ENCODE peak calls at places on chromosomes 16 and 17, in four cellular contexts. One of them, this sample, is unnamed.

GRCh38 chr17:46841561-46842379 is 9.6 kb upstream of the WNT9B start:
- DNase-seq in endothelial cell: peak; percentile 73
- DNase-seq in lower leg skin: no peak
- DNase-seq in fibroblast of villous mesenchyme: no peak
- DNase-seq in this sample: no peak

GRCh38 chr17:13568746-13569739 is 32.7 kb downstream of the HS3ST3A1 start:
- DNase-seq in endothelial cell: no peak
- DNase-seq in lower leg skin: no peak
- DNase-seq in fibroblast of villous mesenchyme: no peak
- DNase-seq in this sample: no peak

GRCh38 chr16:57277586-57277985 is 6.9 kb downstream of the PLLP start:
- DNase-seq in endothelial cell: no peak
- DNase-seq in lower leg skin: no peak
- DNase-seq in fibroblast of villous mesenchyme: peak; percentile 77
- DNase-seq in this sample: no peak

GRCh38 chr16:48609453-48610023 is 442 bp downstream of the N4BP1 start:
- DNase-seq in endothelial cell: no peak
- DNase-seq in lower leg skin: no peak
- DNase-seq in fibroblast of villous mesenchyme: peak; percentile 62
- DNase-seq in this sample: no peak

GRCh38 chr17:312476-313148 is 40.0 kb downstream of the RPH3AL start:
- DNase-seq in endothelial cell: no peak
- DNase-seq in lower leg skin: no peak
- DNase-seq in fibroblast of villous mesenchyme: no peak
- DNase-seq in this sample: no peak

GRCh38 chr17:59371426-59372099 is 40.1 kb downstream of the YPEL2 start:
- DNase-seq in endothelial cell: no peak
- DNase-seq in lower leg skin: peak; percentile 72
- DNase-seq in fibroblast of villous mesenchyme: peak; percentile 71
- DNase-seq in this sample: no peak

GRCh38 chr16:53672461-53672860 is 31.2 kb downstream of the RPGRIP1L start:
- DNase-seq in endothelial cell: no peak
- DNase-seq in lower leg skin: no peak
- DNase-seq in fibroblast of villous mesenchyme: peak; percentile 77
- DNase-seq in this sample: no peak

GRCh38 chr17:41494524-41494923 is 4.8 kb upstream of the KRT36 start:
- DNase-seq in endothelial cell: no peak
- DNase-seq in lower leg skin: no peak
- DNase-seq in fibroblast of villous mesenchyme: peak; percentile 23
- DNase-seq in this sample: no peak

GRCh38 chr17:61405686-61406542 is 6.3 kb downstream of the TBX2 start:
- DNase-seq in endothelial cell: no peak
- DNase-seq in lower leg skin: no peak
- DNase-seq in fibroblast of villous mesenchyme: no peak
- DNase-seq in this sample: peak; percentile 40

DNA sequence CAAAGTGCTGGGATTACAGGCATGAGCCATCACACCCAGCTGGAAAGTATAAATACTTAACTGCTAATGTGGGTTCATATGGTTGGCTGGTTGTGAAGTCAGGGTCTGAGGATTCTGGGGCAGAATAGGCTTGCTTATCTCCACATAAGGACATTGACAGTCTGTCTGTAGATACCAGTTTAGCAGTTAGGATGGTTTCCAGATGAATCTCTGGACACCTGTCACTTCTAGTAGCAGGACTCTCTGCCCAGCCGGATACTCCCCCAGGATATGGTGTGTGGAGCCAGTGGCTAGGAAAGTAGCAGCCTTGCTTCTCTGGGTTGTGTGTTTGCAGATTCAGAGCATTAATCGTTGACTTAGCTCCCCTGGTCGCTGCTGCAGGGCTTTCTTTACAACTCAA is 45.1 kb downstream of the CLEC16A start:
- DNase-seq in endothelial cell: no peak
- DNase-seq in lower leg skin: no peak
- DNase-seq in fibroblast of villous mesenchyme: no peak
- DNase-seq in this sample: no peak
- TF ChIP-seq CTCF in endothelial cell: no peak
- TF ChIP-seq CTCF in lower leg skin: no peak
- TF ChIP-seq CTCF in fibroblast of villous mesenchyme: no peak
- TF ChIP-seq CTCF in this sample: no peak

GRCh38 chr16:30053376-30054015 is 12.1 kb upstream of the ALDOA start:
- DNase-seq in endothelial cell: no peak
- DNase-seq in lower leg skin: no peak
- DNase-seq in fibroblast of villous mesenchyme: peak; percentile 51
- DNase-seq in this sample: no peak

GRCh38 chr16:30052671-30053372 is 12.7 kb upstream of the ALDOA start:
- DNase-seq in endothelial cell: peak; percentile 94
- DNase-seq in lower leg skin: peak; percentile 90
- DNase-seq in fibroblast of villous mesenchyme: peak; percentile 90
- DNase-seq in this sample: peak; percentile 93

GRCh38 chr16:30051518-30051917 is 14.0 kb upstream of the ALDOA start:
- DNase-seq in endothelial cell: no peak
- DNase-seq in lower leg skin: no peak
- DNase-seq in fibroblast of villous mesenchyme: no peak
- DNase-seq in this sample: no peak

GRCh38 chr16:30054451-30054850 is 11.1 kb upstream of the ALDOA start:
- DNase-seq in endothelial cell: no peak
- DNase-seq in lower leg skin: no peak
- DNase-seq in fibroblast of villous mesenchyme: no peak
- DNase-seq in this sample: no peak

DNA sequence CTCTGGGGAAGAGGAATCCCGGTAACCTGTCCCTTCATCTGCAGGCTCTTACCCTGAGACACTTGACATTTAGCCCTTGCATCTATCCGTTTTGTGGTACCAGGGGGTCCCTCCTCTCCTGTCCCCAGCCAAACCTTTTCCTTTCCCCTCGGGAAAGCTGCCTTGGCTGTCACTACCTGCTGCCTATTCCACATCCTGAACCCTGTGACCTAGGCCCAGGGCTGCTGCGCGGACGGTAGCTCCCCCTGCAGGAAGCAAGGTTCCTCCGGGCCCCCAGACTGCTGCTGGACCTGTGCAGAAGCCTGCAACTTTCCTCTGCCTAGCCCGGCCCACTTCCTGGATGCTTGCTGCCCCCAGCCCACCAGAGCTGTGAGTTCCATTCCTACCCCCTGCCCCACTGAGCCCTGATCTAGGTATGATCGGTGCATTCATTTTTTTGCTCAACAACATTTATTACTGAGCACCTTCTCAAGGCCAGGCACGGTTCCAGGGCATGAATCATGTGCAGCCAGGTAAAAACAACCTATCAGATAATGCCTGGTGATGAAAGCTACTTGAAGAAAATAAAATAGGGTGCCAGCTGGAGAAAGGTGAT is 10.5 kb upstream of the ALDOA start:
- DNase-seq in endothelial cell: peak; percentile 76
- DNase-seq in lower leg skin: no peak
- DNase-seq in fibroblast of villous mesenchyme: peak; percentile 28
- DNase-seq in this sample: no peak
- TF ChIP-seq CTCF in endothelial cell: peak; percentile 62
- TF ChIP-seq CTCF in lower leg skin: no peak
- TF ChIP-seq CTCF in fibroblast of villous mesenchyme: peak; percentile 66
- TF ChIP-seq CTCF in this sample: peak; percentile 59

DNA sequence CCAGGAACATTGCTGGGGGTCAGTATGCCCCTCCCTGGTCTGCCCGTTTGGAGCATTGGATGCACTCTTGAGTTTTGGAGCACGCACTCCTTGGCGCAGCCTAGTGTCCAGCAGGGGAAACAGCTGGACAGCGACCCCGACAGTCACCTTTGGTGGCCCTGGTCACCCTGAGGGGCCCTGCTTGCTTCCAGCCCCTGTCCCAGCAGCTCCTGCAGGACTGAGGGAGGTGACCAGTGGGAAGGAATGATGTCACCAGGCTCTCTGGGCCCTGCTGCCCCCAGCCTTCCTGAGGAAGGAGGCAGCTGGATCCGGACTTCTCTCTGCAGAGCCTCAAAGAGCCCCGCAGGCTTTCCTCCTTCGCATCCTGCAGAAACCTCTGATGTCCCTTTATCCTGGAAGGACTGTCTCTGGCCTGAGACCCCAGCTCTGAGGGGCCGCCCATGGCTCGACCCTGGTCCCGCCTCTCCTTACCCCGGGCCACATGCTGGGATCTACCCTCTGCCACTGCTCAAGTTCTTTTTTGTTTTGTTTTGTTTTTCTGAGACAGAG is 11.8 kb downstream of the ZSCAN10 start:
- DNase-seq in endothelial cell: peak; percentile 66
- DNase-seq in lower leg skin: no peak
- DNase-seq in fibroblast of villous mesenchyme: no peak
- DNase-seq in this sample: no peak
- TF ChIP-seq CTCF in endothelial cell: no peak
- TF ChIP-seq CTCF in lower leg skin: no peak
- TF ChIP-seq CTCF in fibroblast of villous mesenchyme: peak; percentile 37
- TF ChIP-seq CTCF in this sample: peak; percentile 62

DNA sequence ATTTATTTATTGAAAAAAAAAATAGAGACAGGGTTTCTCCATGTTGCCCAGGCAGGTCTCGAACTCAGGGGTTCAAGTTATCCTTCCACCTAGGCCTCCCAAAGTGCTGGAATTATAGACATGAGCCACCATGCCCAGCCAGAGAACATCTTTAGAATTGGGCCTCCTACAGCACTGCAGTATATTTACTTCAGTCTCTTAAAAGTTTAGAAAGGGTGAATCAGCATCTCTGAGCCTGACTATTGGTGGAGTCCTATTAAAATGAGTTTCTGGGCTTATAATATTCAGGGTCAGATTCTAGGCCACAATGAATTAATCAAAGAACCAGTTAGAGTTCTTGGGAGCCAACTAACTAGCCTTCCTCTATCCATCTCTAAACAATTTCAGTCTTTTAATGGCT is 22.8 kb downstream of the TADA2A start:
- DNase-seq in endothelial cell: no peak
- DNase-seq in lower leg skin: no peak
- DNase-seq in fibroblast of villous mesenchyme: no peak
- DNase-seq in this sample: no peak
- TF ChIP-seq CTCF in endothelial cell: no peak
- TF ChIP-seq CTCF in lower leg skin: no peak
- TF ChIP-seq CTCF in fibroblast of villous mesenchyme: no peak
- TF ChIP-seq CTCF in this sample: no peak

GRCh38 chr17:67666028-67666427 is 51.7 kb upstream of the NOL11 start:
- DNase-seq in endothelial cell: no peak
- DNase-seq in lower leg skin: no peak
- DNase-seq in fibroblast of villous mesenchyme: no peak
- DNase-seq in this sample: no peak

GRCh38 chr17:67662712-67663111 is 55.0 kb upstream of the NOL11 start:
- DNase-seq in endothelial cell: no peak
- DNase-seq in lower leg skin: no peak
- DNase-seq in fibroblast of villous mesenchyme: no peak
- DNase-seq in this sample: no peak

GRCh38 chr17:67659028-67659427 is 58.7 kb upstream of the NOL11 start:
- DNase-seq in endothelial cell: no peak
- DNase-seq in lower leg skin: no peak
- DNase-seq in fibroblast of villous mesenchyme: no peak
- DNase-seq in this sample: no peak

GRCh38 chr17:67666710-67667109 is 51.0 kb upstream of the NOL11 start:
- DNase-seq in endothelial cell: no peak
- DNase-seq in lower leg skin: no peak
- DNase-seq in fibroblast of villous mesenchyme: no peak
- DNase-seq in this sample: no peak

GRCh38 chr17:67663445-67663844 is 54.3 kb upstream of the NOL11 start:
- DNase-seq in endothelial cell: no peak
- DNase-seq in lower leg skin: no peak
- DNase-seq in fibroblast of villous mesenchyme: no peak
- DNase-seq in this sample: no peak
- TF ChIP-seq CTCF in endothelial cell: no peak
- TF ChIP-seq CTCF in lower leg skin: no peak
- TF ChIP-seq CTCF in fibroblast of villous mesenchyme: no peak
- TF ChIP-seq CTCF in this sample: no peak

GRCh38 chr16:89847930-89848297 is 19.6 kb downstream of the SPIRE2 start:
- DNase-seq in endothelial cell: no peak
- DNase-seq in lower leg skin: no peak
- DNase-seq in fibroblast of villous mesenchyme: no peak
- DNase-seq in this sample: no peak

GRCh38 chr16:89844739-89845339 is 16.6 kb downstream of the SPIRE2 start:
- DNase-seq in endothelial cell: no peak
- DNase-seq in lower leg skin: no peak
- DNase-seq in fibroblast of villous mesenchyme: no peak
- DNase-seq in this sample: no peak

GRCh38 chr16:89843409-89844350 is 15.4 kb downstream of the SPIRE2 start:
- DNase-seq in endothelial cell: no peak
- DNase-seq in lower leg skin: no peak
- DNase-seq in fibroblast of villous mesenchyme: no peak
- DNase-seq in this sample: no peak

GRCh38 chr16:89847056-89847929 is 19.0 kb downstream of the SPIRE2 start:
- DNase-seq in endothelial cell: no peak
- DNase-seq in lower leg skin: no peak
- DNase-seq in fibroblast of villous mesenchyme: no peak
- DNase-seq in this sample: no peak

DNA sequence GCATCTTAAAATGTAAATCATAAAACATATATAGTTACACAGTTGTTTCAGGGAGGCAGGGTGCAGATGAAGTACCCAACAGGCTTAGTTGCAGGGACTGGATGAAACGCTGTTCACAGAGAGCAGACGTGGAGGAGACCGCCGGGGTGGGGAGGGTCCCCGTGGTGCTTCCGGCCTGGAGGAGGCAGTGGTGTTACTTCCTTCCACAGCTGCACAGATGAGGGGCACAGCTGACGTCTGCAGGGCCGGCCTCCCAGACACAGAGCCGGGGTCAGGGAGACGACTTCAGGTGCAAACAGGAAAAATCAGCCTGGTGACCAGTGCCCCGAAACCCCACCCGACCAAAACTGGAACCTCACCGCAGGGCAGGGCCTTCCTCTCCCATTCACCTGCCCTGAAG is 17.1 kb downstream of the SPIRE2 start:
- DNase-seq in endothelial cell: no peak
- DNase-seq in lower leg skin: no peak
- DNase-seq in fibroblast of villous mesenchyme: no peak
- DNase-seq in this sample: no peak
- TF ChIP-seq CTCF in endothelial cell: no peak
- TF ChIP-seq CTCF in lower leg skin: no peak
- TF ChIP-seq CTCF in fibroblast of villous mesenchyme: no peak
- TF ChIP-seq CTCF in this sample: no peak

GRCh38 chr16:28231763-28232162 is 20.0 kb upstream of the XPO6 start:
- DNase-seq in endothelial cell: no peak
- DNase-seq in lower leg skin: no peak
- DNase-seq in fibroblast of villous mesenchyme: no peak
- DNase-seq in this sample: no peak
- TF ChIP-seq CTCF in endothelial cell: no peak
- TF ChIP-seq CTCF in lower leg skin: no peak
- TF ChIP-seq CTCF in fibroblast of villous mesenchyme: no peak
- TF ChIP-seq CTCF in this sample: no peak

DNA sequence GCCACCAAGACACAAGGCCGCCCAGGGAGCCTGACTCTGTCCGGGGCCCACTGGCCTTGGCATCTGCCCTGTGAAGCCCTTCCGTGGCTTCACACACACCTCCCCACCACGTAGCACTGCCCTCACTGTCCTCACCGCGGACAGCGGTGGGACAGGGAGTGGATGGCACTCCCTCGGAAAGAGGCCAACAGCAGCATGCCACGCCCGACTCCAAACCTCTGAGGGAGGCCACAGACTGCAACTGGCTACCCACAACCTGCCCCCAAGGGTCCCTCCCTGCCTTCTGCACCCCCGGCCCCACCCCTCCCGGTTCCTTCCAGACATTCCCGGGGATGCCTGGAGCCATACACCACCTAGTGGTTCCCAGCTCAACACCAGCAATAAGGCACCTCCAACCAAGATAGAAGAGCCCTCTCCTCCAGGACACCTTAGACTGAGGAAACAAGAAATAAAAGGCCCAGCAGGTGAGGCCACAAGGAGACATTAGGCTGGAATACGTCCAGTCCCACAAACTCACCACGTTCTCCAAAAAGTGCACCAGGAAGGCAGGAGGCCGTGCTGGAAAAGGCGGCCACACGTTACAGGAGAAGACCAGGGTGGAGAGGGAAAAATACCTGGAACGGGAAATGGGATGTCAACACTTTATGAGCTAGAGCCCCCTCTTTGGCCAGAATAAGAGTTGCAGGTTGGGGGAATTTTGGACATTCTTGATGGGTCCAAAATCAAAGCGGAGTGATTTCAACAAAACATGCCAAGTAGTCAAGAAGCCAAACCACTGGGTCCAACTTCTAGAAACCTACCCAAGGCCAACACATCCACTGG is 310.0 kb downstream of the SOX9 start:
- DNase-seq in endothelial cell: no peak
- DNase-seq in lower leg skin: no peak
- DNase-seq in fibroblast of villous mesenchyme: no peak
- DNase-seq in this sample: no peak
- TF ChIP-seq CTCF in endothelial cell: peak; percentile 50
- TF ChIP-seq CTCF in lower leg skin: no peak
- TF ChIP-seq CTCF in fibroblast of villous mesenchyme: peak; percentile 45
- TF ChIP-seq CTCF in this sample: no peak